ENCODE peak calls at places on chromosomes 4 and X, in six cellular contexts. Z is PC-9, R is colonic mucosa, K is IMR-90, E is SK-N-SH, S is neural progenitor cell. D is an unnamed sample.

GRCh38 chr4:111839186-111839585 is 306.1 kb upstream of the FAM241A start:
- DNase-seq in E (no peak), K (no peak), Z (no peak), R (no peak), S (peak), D (no peak)

GRCh38 chrX:36334508-36335015 is 415.0 kb downstream of the CFAP47 start:
- DNase-seq in K (no peak), S (no peak), E (no peak), R (no peak), Z (no peak), D (no peak)

GRCh38 chr4:8540586-8540985 is 39.6 kb upstream of the GPR78 start:
- DNase-seq in Z (no peak), E (no peak), K (no peak), S (no peak), R (no peak), D (no peak)

GRCh38 chrX:15946783-15947550 is 92.4 kb upstream of the AP1S2 start:
- DNase-seq in K (peak), Z (peak), S (no peak), E (no peak), R (no peak), D (peak)

GRCh38 chr4:143046454-143046853 is 138.3 kb upstream of the USP38 start:
- DNase-seq in R (no peak), E (no peak), Z (no peak), K (no peak), S (no peak), D (no peak)

GRCh38 chrX:29787666-29788065 is 427.7 kb upstream of the MAGEB2 start:
- DNase-seq in S (no peak), K (peak), E (no peak), Z (no peak), R (no peak), D (no peak)

GRCh38 chr4:76238701-76239100 is 12.8 kb upstream of the FAM47E start:
- DNase-seq in K (no peak), R (no peak), E (no peak), S (no peak), Z (no peak), D (no peak)

GRCh38 chr4:109966891-109967481 is 54.3 kb downstream of the EGF start:
- DNase-seq in Z (no peak), E (no peak), K (no peak), S (no peak), R (no peak), D (no peak)

GRCh38 chr4:931194-931959 is 739 bp downstream of the GAK start:
- DNase-seq in R (peak), Z (no peak), S (no peak), K (peak), E (peak), D (peak)

GRCh38 chr4:74012130-74012529 is 13.7 kb upstream of the CXCL5 start:
- DNase-seq in E (no peak), S (no peak), Z (no peak), R (no peak), K (no peak), D (no peak)
- TF ChIP-seq CTCF in E (no peak), S (no peak), Z (no peak), R (no peak), K (no peak), D (no peak)

DNA sequence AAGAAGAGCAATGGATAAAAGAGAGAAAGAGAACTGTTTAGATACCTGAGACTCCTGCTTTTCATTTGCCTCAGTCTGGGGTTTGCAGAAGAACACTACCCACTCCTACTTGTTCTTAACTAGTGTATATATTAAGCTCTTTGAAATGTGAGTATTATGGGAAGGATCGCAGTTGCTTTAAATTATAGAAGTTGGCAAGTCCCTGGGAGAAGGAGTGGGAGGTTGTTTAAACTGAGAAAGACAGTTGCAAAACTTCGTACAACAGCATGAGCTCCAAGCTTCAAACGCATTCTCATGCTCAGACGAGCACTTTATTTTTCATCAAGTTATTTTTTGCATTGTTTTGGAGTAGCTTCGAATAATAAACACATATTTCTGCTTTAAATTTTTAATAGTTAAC is 88.1 kb upstream of the C1QTNF7 start:
- DNase-seq in R (no peak), Z (no peak), S (no peak), E (no peak), K (peak), D (no peak)
- H3K27ac ChIP-seq in R (peak), Z (no peak), S (no peak), E (no peak), K (peak), D (no peak)

DNA sequence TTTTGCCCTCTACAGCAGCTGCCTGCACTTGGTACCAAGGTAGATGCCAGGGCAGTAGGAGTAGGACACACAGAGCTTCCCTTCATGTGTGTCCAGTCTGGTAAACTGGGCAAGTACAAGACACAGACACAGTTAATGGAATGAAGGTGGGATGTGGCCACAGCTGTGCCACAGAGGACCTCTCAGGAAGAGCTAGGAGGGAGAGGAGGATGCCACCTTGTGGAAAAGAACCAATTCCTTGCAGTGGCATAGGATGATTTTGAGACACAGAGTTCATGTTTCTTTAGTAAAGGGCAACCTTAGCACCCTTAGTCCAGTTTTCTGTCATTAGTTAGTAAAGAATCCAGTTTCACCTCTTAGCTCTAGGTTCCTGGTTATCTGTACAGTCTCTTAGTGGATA is 36.3 kb upstream of the TBC1D14 start:
- DNase-seq in K (no peak), S (peak), R (no peak), Z (no peak), E (no peak), D (no peak)
- TF ChIP-seq CTCF in K (no peak), S (peak), R (no peak), Z (no peak), E (peak), D (no peak)

DNA sequence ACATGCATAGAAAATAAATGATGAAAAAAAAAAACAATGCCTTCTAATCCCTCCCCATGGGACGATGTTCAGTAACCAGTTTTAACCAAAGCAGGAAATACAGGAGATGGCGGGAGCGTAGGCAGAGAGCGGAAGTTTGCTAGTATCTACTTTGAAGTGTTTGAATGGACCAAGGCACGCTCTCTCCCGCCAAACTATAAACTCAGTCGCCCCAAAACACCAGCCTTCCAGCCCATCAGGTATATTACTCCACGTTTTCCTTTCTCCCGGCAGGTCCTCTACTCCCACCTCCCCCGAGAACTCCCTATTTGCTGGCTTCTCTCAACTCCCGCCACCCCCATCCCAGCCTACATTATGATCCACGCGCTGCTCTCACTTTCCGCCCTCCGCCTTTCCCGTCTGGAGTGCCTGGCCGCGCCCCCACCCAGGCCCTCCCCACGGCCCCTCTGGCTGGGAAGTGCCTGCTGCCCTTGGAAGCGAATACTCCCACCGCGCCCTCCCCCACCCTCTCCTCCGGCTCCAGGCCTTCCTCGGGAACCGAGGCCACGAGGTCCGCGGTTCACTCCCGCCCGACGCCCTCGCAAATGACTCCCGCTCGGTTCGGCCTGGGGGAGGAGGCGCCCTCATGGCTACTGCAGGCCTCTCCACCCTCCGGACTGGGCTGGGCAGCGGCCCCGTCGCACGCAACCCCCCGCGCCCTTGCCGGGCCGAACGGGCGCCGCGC is 741 bp downstream of the DHX15 start:
- DNase-seq in Z (peak), K (peak), R (peak), E (peak), S (peak), D (peak)
- H3K27ac ChIP-seq in Z (peak), K (peak), R (peak), E (peak), S (peak), D (peak)

D was measured in RWPE1.